ENCODE peak calls at places on chromosomes 4 and X, in eight cellular contexts. T is transverse colon, L is memory B cell, F is HTR-8/SVneo, U is EL, R is myocyte, Q is GM03348, D is Right ventricle myocardium superior. B is an unnamed sample.

GRCh38 chr4:41358626-41359025 is 101.9 kb downstream of the UCHL1 start:
- DNase-seq in D (peak), U (peak), Q (no peak), T (no peak), L (no peak), F (no peak), R (no peak), B (no peak)

GRCh38 chr4:54800831-54801530 is 143.2 kb downstream of the KIT start:
- DNase-seq in D (no peak), U (no peak), R (peak), L (no peak), F (no peak), Q (no peak), T (no peak), B (peak)

GRCh38 chr4:8198906-8199593 is at the start of gene SH3TC1:
- DNase-seq in U (peak), Q (peak), F (peak), D (peak), T (peak), L (peak), R (peak), B (peak)

GRCh38 chr4:145234086-145234694 is 53.8 kb upstream of the OTUD4 start:
- DNase-seq in Q (peak), F (peak), L (no peak), U (peak), R (peak), D (no peak), T (peak), B (peak)

GRCh38 chrX:32276153-32276552 is 935.2 kb downstream of the DMD start:
- DNase-seq in T (no peak), Q (no peak), F (no peak), U (no peak), L (no peak), D (no peak), R (no peak), B (no peak)

GRCh38 chrX:103406256-103406655 is 29.9 kb downstream of the BEX3 start:
- DNase-seq in R (no peak), U (no peak), D (no peak), F (no peak), Q (no peak), L (no peak), T (no peak), B (no peak)

GRCh38 chr4:64538219-64538618 is 129.0 kb upstream of the TECRL start:
- DNase-seq in F (no peak), U (no peak), R (no peak), L (no peak), Q (no peak), D (no peak), T (no peak), B (no peak)

GRCh38 chrX:23578079-23578478 is 89.2 kb upstream of the PRDX4 start:
- DNase-seq in L (no peak), D (no peak), T (no peak), F (no peak), R (peak), U (peak), Q (no peak), B (no peak)

GRCh38 chr4:1192091-1192492 is 19.7 kb upstream of the SPON2 start:
- DNase-seq in D (peak), F (peak), Q (peak), L (no peak), R (peak), T (peak), U (peak), B (no peak)

GRCh38 chr4:15100994-15101695 is 98.9 kb downstream of the CPEB2 start:
- DNase-seq in R (peak), L (no peak), Q (peak), T (no peak), F (no peak), D (no peak), U (peak), B (no peak)

B was measured in GM19239.